ENCODE peak calls at places on chromosomes 5 and 9, in ten cellular contexts. J is IMR-90, H is adipocyte, O is thoracic aorta, W is aorta, T is psoas muscle, B is colonic mucosa, A is SJSA1, L is kidney, C is breast epithelium. Z is an unnamed sample. For H3K4me1, the result is how much of the 10 kb centered on the place peaks cover.

GRCh38 chr5:74067748-74068541 is 441.9 kb downstream of the ARHGEF28 start:
- DNase-seq in W (no peak), C (no peak), A (peak), H (no peak), O (no peak), T (no peak), L (no peak), B (no peak), J (no peak), Z (no peak)

GRCh38 chr9:89606567-89607311 is 1.9 kb downstream of the GADD45G start:
- DNase-seq in H (peak), B (peak), J (peak), O (no peak), T (peak), C (peak), A (no peak), L (peak), W (no peak), Z (peak)

GRCh38 chr9:137643921-137644320 is 25.1 kb downstream of the EHMT1 start:
- DNase-seq in J (no peak), T (no peak), W (peak), C (no peak), A (no peak), L (no peak), B (no peak), H (no peak), O (no peak), Z (no peak)

GRCh38 chr9:132892383-132892782 is 13.7 kb downstream of the SPACA9 start:
- DNase-seq in O (no peak), C (no peak), J (no peak), L (no peak), B (no peak), H (no peak), W (no peak), A (no peak), T (no peak), Z (no peak)

GRCh38 chr9:92718086-92719001 is 46.3 kb downstream of the BICD2 start:
- DNase-seq in A (no peak), L (peak), O (no peak), B (no peak), T (no peak), W (peak), C (peak), H (no peak), J (no peak), Z (no peak)

GRCh38 chr5:75435101-75435500 is 76.3 kb downstream of the CERT1 start:
- DNase-seq in C (no peak), A (no peak), H (peak), B (no peak), O (no peak), T (no peak), J (peak), W (no peak), L (no peak), Z (no peak)

GRCh38 chr9:86062845-86063693 is 36.3 kb downstream of the GOLM1 start:
- DNase-seq in T (no peak), B (peak), L (no peak), J (no peak), A (no peak), C (no peak), W (no peak), H (no peak), O (no peak), Z (peak)

GRCh38 chr5:83589786-83590185 is 118.2 kb downstream of the VCAN start:
- DNase-seq in B (no peak), T (no peak), H (no peak), C (no peak), O (no peak), A (no peak), J (no peak), W (no peak), L (no peak), Z (no peak)

GRCh38 chr5:78534148-78535009 is 114.2 kb downstream of the LHFPL2 start:
- DNase-seq in T (peak), A (peak), B (no peak), O (peak), C (no peak), W (peak), J (peak), H (peak), L (peak), Z (no peak)

GRCh38 chr5:167759411-167759821 is 532.0 kb upstream of the WWC1 start:
- DNase-seq in O (no peak), L (no peak), J (peak), W (no peak), H (no peak), C (no peak), A (peak), T (no peak), B (no peak), Z (no peak)

GRCh38 chr9:94014845-94015244 is 59.7 kb upstream of the BARX1 start:
- DNase-seq in H (no peak), T (no peak), W (no peak), L (no peak), J (no peak), O (no peak), B (no peak), C (no peak), A (no peak), Z (no peak)

GRCh38 chr9:108108802-108109448 is 619.4 kb upstream of the KLF4 start:
- DNase-seq in T (no peak), C (no peak), J (peak), H (peak), O (no peak), W (no peak), B (no peak), L (no peak), A (no peak), Z (peak)

GRCh38 chr5:76082790-76083554 is at the start of gene SV2C:
- DNase-seq in T (peak), J (no peak), L (peak), A (peak), C (no peak), W (peak), O (no peak), H (peak), B (peak), Z (peak)

GRCh38 chr9:135339378-135339973 is 140.1 kb upstream of the PPP1R26 start:
- DNase-seq in W (peak), B (no peak), C (no peak), J (no peak), O (no peak), T (no peak), A (no peak), H (no peak), L (peak), Z (no peak)

GRCh38 chr9:38668791-38669466 is 48.5 kb upstream of the ANKRD18A start:
- DNase-seq in A (no peak), B (no peak), T (no peak), J (no peak), O (no peak), L (no peak), C (no peak), W (no peak), H (no peak), Z (no peak)
- H3K4me1 ChIP-seq in A (under half), B (under half), T (under half), J (under half), O (under half), L (under half), C (under half), W (under half), H (under half), Z (under half)

GRCh38 chr5:132263548-132264261 is 6.2 kb downstream of the PDLIM4 start:
- DNase-seq in H (peak), J (peak), B (peak), O (peak), T (no peak), A (peak), L (peak), C (peak), W (peak), Z (no peak)

GRCh38 chr5:132260714-132261615 is 3.5 kb downstream of the PDLIM4 start:
- DNase-seq in B (peak), H (peak), C (peak), A (peak), T (no peak), L (peak), O (peak), J (peak), W (peak), Z (no peak)

GRCh38 chr5:132261881-132262845 is 4.7 kb downstream of the PDLIM4 start:
- DNase-seq in W (peak), H (no peak), T (no peak), J (no peak), L (no peak), C (peak), B (peak), A (no peak), O (no peak), Z (no peak)

GRCh38 chr5:132264546-132265335 is 7.2 kb downstream of the PDLIM4 start:
- DNase-seq in O (no peak), A (no peak), B (peak), J (no peak), H (no peak), W (peak), L (peak), C (peak), T (no peak), Z (no peak)

DNA sequence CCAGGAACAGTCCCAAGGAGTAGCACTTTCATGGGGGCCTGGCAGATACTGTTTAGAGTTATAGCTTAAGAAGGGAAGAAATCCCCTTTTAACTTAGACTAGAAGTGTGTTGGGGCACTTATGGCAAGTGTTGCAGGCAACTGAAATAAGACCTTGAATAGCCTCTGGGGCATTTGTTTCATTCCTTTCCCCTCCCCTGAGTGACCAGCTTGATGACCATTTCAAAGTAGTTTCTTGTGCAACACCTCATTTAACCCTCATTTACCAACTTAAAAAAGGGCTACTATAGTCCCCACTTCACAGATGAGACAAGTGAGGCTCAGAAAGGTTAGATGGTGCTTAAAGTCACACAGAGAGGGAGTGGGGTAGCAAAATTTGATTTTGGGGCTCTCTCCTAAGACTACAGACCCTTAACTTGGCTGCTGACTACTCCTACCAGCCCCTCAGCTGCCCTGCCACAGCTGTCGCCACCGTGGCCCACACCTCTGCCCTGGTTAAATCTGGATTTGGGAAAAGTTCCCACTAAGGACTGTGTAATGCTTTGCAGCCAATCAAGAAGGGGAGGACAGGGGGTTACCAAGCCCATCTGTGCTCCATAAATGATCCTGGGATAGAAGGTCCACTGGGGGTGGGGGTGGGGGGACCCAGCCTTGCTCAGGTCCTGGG is 5.5 kb downstream of the PDLIM4 start:
- DNase-seq in B (peak), O (no peak), A (no peak), H (peak), W (peak), C (no peak), T (no peak), L (no peak), J (no peak), Z (no peak)
- H3K4me1 ChIP-seq in B (under half), O (under half), A (half or more), H (half or more), W (under half), C (under half), T (under half), L (under half), J (half or more), Z (under half)

GRCh38 chr5:13328316-13328715 is 616.2 kb downstream of the DNAH5 start:
- DNase-seq in O (no peak), J (no peak), W (no peak), T (no peak), H (no peak), B (no peak), C (no peak), L (no peak), A (no peak), Z (no peak)

GRCh38 chr5:13325765-13326164 is 618.7 kb downstream of the DNAH5 start:
- DNase-seq in A (no peak), T (no peak), H (no peak), W (no peak), J (no peak), C (no peak), L (no peak), B (no peak), O (no peak), Z (no peak)

DNA sequence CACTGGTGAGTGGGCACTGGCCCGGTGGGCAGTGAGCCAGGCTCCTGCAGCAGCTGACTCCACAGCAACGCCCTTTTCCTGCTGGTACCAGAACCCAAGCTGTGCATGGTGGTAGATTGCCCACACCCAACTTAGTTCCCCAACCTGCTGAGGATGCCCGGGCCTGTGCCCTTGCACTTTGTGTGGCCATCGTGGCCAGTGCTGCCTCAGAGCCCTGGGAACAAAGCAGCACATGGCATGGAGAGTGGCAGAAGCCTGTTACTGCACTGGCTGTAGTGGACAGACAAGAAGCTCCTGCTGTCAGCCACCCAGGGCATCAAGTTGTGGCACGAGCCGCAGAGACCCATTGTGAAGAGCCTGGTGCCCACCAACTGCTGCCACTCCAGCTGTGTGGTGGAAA is 612.9 kb downstream of the DNAH5 start:
- DNase-seq in W (no peak), B (no peak), O (no peak), L (peak), C (no peak), H (no peak), T (no peak), A (no peak), J (no peak), Z (no peak)
- H3K4me1 ChIP-seq in W (under half), B (under half), O (under half), L (under half), C (under half), H (under half), T (under half), A (under half), J (under half), Z (under half)

DNA sequence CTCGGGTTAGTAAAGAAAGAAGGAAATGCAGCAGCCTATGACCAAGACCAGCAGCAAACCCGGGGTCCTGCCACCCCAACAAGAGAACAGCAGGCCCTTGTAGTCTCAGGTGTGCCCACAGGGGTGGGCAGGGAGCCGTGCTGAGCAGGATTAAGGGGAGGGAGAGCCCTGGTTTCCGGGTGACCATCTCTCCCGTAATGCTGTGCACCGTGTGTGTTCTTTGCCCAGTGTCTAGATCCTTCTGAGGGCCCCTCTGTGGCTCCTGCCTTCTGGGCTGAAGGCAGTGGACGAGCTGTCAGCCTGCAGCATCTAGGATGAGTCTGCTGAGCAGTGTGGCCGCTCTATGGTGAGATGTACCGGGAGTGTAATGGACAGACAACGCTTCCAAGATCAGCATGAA is 12.7 kb upstream of the PLEKHG4B start:
- DNase-seq in H (no peak), J (no peak), L (peak), O (no peak), B (no peak), C (no peak), W (peak), T (no peak), A (no peak), Z (no peak)
- H3K4me1 ChIP-seq in H (under half), J (under half), L (under half), O (under half), B (under half), C (under half), W (under half), T (under half), A (half or more), Z (under half)

GRCh38 chr5:56095579-56096102 is 100.9 kb upstream of the IL6ST start:
- DNase-seq in T (no peak), O (no peak), L (no peak), C (no peak), J (no peak), A (no peak), H (no peak), W (no peak), B (no peak), Z (no peak)
- H3K4me1 ChIP-seq in T (under half), O (under half), L (under half), C (under half), J (under half), A (under half), H (under half), W (under half), B (under half), Z (under half)

DNA sequence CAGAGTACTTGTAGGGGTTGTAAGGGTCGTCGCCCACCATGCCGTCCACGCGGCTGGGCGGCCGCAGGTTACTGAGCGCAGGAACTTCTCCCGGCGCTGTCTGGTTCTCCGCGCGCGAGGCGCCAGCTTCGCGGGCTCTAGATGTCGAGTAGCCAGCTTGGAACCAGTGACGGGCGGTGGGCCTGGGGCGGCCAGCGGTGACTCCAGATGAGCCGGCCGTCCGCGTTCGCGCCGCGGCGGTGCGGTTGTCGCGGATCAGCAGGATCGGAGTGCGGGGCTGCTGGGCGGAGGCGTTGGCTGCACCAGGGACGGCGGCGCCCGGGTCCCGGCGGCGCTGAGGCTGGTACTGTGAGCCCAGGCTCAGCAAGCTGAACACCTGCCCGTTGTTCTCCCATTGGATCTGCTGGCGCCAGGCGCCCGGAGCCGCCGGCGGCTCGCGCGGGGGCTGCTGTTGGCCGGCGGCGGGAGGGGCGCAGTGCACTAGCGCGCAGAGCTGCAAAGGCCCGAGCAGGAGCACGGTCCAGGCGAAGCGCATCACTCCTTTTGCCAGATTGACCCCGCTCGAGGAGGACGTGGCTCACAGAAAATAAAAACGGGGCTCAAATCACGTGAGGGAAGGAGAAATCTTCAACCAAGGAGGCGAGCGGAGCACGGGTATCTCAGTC is 476 bp downstream of the LOX start:
- DNase-seq in W (peak), J (no peak), L (peak), A (peak), B (no peak), C (no peak), T (peak), H (peak), O (no peak), Z (peak)
- H3K4me1 ChIP-seq in W (under half), J (under half), L (under half), A (under half), B (under half), C (under half), T (under half), H (under half), O (under half), Z (under half)